ENCODE peak calls at places on chromosomes 13 and 19, in ten cellular contexts. E, I, U, A, F, Z, Y, M, G and B are unnamed samples.

GRCh38 chr19:7505682-7506384 is 10.1 kb upstream of the ZNF358 start:
- DNase-seq in E (peak; percentile 90), I (no peak), U (peak; percentile 66), A (no peak), F (no peak), Z (no peak), Y (peak; percentile 57), M (no peak), G (no peak), B (no peak)

GRCh38 chr13:52925775-52926285 is 77.4 kb upstream of the PCDH8 start:
- DNase-seq in E (no peak), I (no peak), U (no peak), A (no peak), F (no peak), Z (no peak), Y (peak; percentile 43), M (no peak), G (no peak), B (peak; percentile 59)

GRCh38 chr19:6527893-6528543 is 2.8 kb upstream of the TNFSF9 start:
- DNase-seq in E (no peak), I (no peak), U (peak; percentile 99), A (no peak), F (no peak), Z (no peak), Y (no peak), M (no peak), G (no peak), B (no peak)

GRCh38 chr19:47232422-47233211 is 1.6 kb upstream of the BBC3 start:
- DNase-seq in E (no peak), I (peak; percentile 31), U (peak; percentile 52), A (no peak), F (peak; percentile 75), Z (peak; percentile 51), Y (no peak), M (peak; percentile 0), G (no peak), B (no peak)

GRCh38 chr19:45364696-45365095 is 5.7 kb downstream of the ERCC2 start:
- DNase-seq in E (no peak), I (no peak), U (no peak), A (no peak), F (no peak), Z (no peak), Y (no peak), M (no peak), G (no peak), B (no peak)

GRCh38 chr19:38496603-38497487 is 63.4 kb downstream of the RYR1 start:
- DNase-seq in E (no peak), I (no peak), U (no peak), A (no peak), F (no peak), Z (no peak), Y (no peak), M (no peak), G (no peak), B (no peak)

GRCh38 chr19:11361037-11361770 is 6.0 kb downstream of the PLPPR2 start:
- DNase-seq in E (peak; percentile 64), I (no peak), U (no peak), A (no peak), F (no peak), Z (peak; percentile 84), Y (peak; percentile 64), M (no peak), G (no peak), B (no peak)

GRCh38 chr19:55257461-55258411 is 1.1 kb downstream of the PPP6R1 start:
- DNase-seq in E (peak; percentile 25), I (peak; percentile 27), U (peak; percentile 47), A (no peak), F (no peak), Z (no peak), Y (no peak), M (no peak), G (no peak), B (no peak)

GRCh38 chr19:6694147-6694815 is 24.3 kb upstream of the TNFSF14 start:
- DNase-seq in E (no peak), I (no peak), U (peak; percentile 77), A (no peak), F (no peak), Z (no peak), Y (no peak), M (no peak), G (no peak), B (no peak)

GRCh38 chr13:23683084-23683483 is 112.9 kb downstream of the TNFRSF19 start:
- DNase-seq in E (no peak), I (no peak), U (no peak), A (no peak), F (no peak), Z (no peak), Y (no peak), M (no peak), G (no peak), B (no peak)

GRCh38 chr19:47765522-47766358 is 12.8 kb upstream of the SELENOW start:
- DNase-seq in E (peak; percentile 74), I (no peak), U (peak; percentile 70), A (no peak), F (peak; percentile 16), Z (peak; percentile 68), Y (peak; percentile 81), M (peak; percentile 25), G (no peak), B (no peak)

GRCh38 chr19:47726467-47726866 is 13.2 kb downstream of the EHD2 start:
- DNase-seq in E (no peak), I (no peak), U (no peak), A (no peak), F (no peak), Z (no peak), Y (no peak), M (no peak), G (no peak), B (no peak)

GRCh38 chr19:55619264-55619663 is 5.1 kb downstream of the ZNF784 start:
- DNase-seq in E (no peak), I (no peak), U (no peak), A (no peak), F (no peak), Z (no peak), Y (no peak), M (no peak), G (no peak), B (no peak)

GRCh38 chr19:33194884-33195710 is 967 bp downstream of the LRP3 start:
- DNase-seq in E (peak; percentile 40), I (no peak), U (no peak), A (no peak), F (no peak), Z (peak; percentile 46), Y (peak; percentile 45), M (peak; percentile 32), G (no peak), B (no peak)

GRCh38 chr19:38741670-38742069 is 2.6 kb downstream of the CAPN12 start:
- DNase-seq in E (no peak), I (no peak), U (no peak), A (no peak), F (no peak), Z (no peak), Y (no peak), M (no peak), G (no peak), B (no peak)

GRCh38 chr13:109919715-109920375 is 133.5 kb upstream of the IRS2 start:
- DNase-seq in E (no peak), I (no peak), U (no peak), A (no peak), F (no peak), Z (no peak), Y (no peak), M (no peak), G (no peak), B (no peak)

GRCh38 chr13:113904411-113904810 is 40.5 kb upstream of the GAS6 start:
- DNase-seq in E (peak; percentile 20), I (no peak), U (no peak), A (no peak), F (no peak), Z (peak; percentile 21), Y (peak; percentile 77), M (peak; percentile 17), G (no peak), B (no peak)

GRCh38 chr19:49539192-49539952 is 11.6 kb downstream of the RCN3 start:
- DNase-seq in E (no peak), I (no peak), U (no peak), A (no peak), F (no peak), Z (no peak), Y (no peak), M (no peak), G (no peak), B (no peak)

GRCh38 chr13:100347941-100348340 is 240.6 kb downstream of the GGACT start:
- DNase-seq in E (no peak), I (no peak), U (no peak), A (no peak), F (no peak), Z (peak; percentile 68), Y (no peak), M (no peak), G (no peak), B (no peak)

GRCh38 chr19:11164278-11164677 is 8.7 kb upstream of the SPC24 start:
- DNase-seq in E (no peak), I (no peak), U (no peak), A (no peak), F (no peak), Z (no peak), Y (no peak), M (peak; percentile 7), G (no peak), B (no peak)

GRCh38 chr13:36887758-36888521 is 32.1 kb downstream of the SMAD9 start:
- DNase-seq in E (no peak), I (no peak), U (peak; percentile 10), A (no peak), F (no peak), Z (no peak), Y (no peak), M (no peak), G (no peak), B (no peak)

GRCh38 chr13:99119686-99120085 is 81.0 kb upstream of the UBAC2 start:
- DNase-seq in E (no peak), I (peak; percentile 32), U (no peak), A (no peak), F (no peak), Z (no peak), Y (no peak), M (no peak), G (no peak), B (no peak)

GRCh38 chr13:97911311-97912138 is 42.0 kb upstream of the IPO5 start:
- DNase-seq in E (peak; percentile 36), I (peak; percentile 4), U (peak; percentile 21), A (no peak), F (no peak), Z (peak; percentile 48), Y (no peak), M (no peak), G (no peak), B (peak; percentile 12)

GRCh38 chr13:47299316-47299715 is 402.5 kb upstream of the HTR2A start:
- DNase-seq in E (no peak), I (no peak), U (no peak), A (no peak), F (no peak), Z (no peak), Y (no peak), M (no peak), G (no peak), B (no peak)

GRCh38 chr13:113152894-113153809 is 5.3 kb upstream of the PROZ start:
- DNase-seq in E (no peak), I (no peak), U (peak; percentile 4), A (no peak), F (no peak), Z (peak; percentile 61), Y (peak; percentile 63), M (no peak), G (no peak), B (no peak)

GRCh38 chr13:91398413-91399188 is at the start of gene GPC5:
- DNase-seq in E (peak; percentile 100), I (peak; percentile 75), U (peak; percentile 86), A (peak; percentile 67), F (no peak), Z (peak; percentile 74), Y (peak; percentile 80), M (peak; percentile 82), G (no peak), B (peak; percentile 56)

GRCh38 chr19:30393729-30394480 is 21.7 kb downstream of the ZNF536 start:
- DNase-seq in E (no peak), I (no peak), U (no peak), A (no peak), F (no peak), Z (no peak), Y (no peak), M (no peak), G (no peak), B (no peak)

GRCh38 chr13:76778906-76779305 is 107.3 kb downstream of the KCTD12 start:
- DNase-seq in E (no peak), I (no peak), U (no peak), A (no peak), F (no peak), Z (no peak), Y (no peak), M (no peak), G (no peak), B (no peak)